ENCODE peak calls at places on chromosome 5, in ten cellular contexts. N, X, Z, Y, M, O, T, J, R and G are unnamed samples. For H3K36me3, the result is how much of the 10 kb centered on the place peaks cover.

GRCh38 chr5:138240690-138241385 is 27.7 kb upstream of the CDC23 start:
- DNase-seq in N (no peak), Z (no peak), O (no peak), T (no peak), M (no peak), J (no peak), R (no peak), Y (no peak), X (no peak), G (no peak)

GRCh38 chr5:176167800-176168199 is 70.4 kb upstream of the SIMC1 start:
- DNase-seq in T (no peak), X (no peak), R (no peak), O (no peak), N (no peak), J (no peak), Y (no peak), M (no peak), Z (no peak), G (no peak)

GRCh38 chr5:91206734-91207133 is 176.4 kb downstream of the ARRDC3 start:
- DNase-seq in X (no peak), M (no peak), O (no peak), R (no peak), Y (no peak), J (no peak), Z (no peak), T (no peak), N (no peak), G (no peak)

GRCh38 chr5:103424008-103424407 is 138.6 kb downstream of the NUDT12 start:
- DNase-seq in O (no peak), Y (no peak), T (no peak), N (no peak), X (no peak), R (no peak), J (no peak), M (no peak), Z (no peak), G (no peak)

GRCh38 chr5:138637256-138637655 is 62.1 kb upstream of the HSPA9 start:
- DNase-seq in Z (no peak), J (no peak), Y (no peak), M (no peak), N (no peak), X (no peak), O (no peak), R (no peak), T (no peak), G (no peak)

GRCh38 chr5:435961-436640 is 6.9 kb upstream of the EXOC3 start:
- DNase-seq in O (no peak), Z (no peak), R (no peak), M (peak), J (peak), Y (no peak), X (no peak), N (no peak), T (no peak), G (no peak)

GRCh38 chr5:8057764-8058163 is 188.8 kb downstream of the MTRR start:
- DNase-seq in O (no peak), T (no peak), R (no peak), M (no peak), N (peak), Y (no peak), X (peak), J (no peak), Z (no peak), G (no peak)

GRCh38 chr5:177474845-177475562 is 1.6 kb upstream of the DBN1 start:
- DNase-seq in O (no peak), R (no peak), N (no peak), Y (no peak), X (no peak), J (no peak), M (no peak), Z (no peak), T (no peak), G (no peak)

DNA sequence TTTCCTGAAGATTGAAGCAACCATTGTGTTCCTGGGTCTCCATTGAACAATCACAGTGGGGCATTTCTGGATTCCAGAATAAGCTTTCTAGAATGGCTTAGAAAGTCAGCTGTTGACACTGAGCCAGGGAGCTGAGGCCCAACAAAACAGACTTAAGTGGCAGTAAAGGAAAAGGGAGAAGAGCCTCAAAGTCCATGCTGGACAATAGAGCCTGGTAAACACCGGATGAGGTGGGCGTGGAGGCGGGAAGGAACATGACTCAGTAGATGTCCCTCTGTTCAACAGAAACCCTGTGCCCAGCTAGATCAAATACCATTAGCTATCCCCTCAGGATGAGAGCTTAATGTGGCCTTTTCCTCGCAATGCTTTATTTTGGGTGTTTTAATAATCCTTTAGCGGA is 14.7 kb downstream of the SPARC start:
- DNase-seq in Z (peak), T (peak), J (no peak), X (no peak), O (no peak), Y (no peak), N (no peak), M (no peak), R (no peak), G (peak)
- H3K36me3 ChIP-seq in Z (under half), T (under half), J (under half), X (under half), O (half or more), Y (under half), N (under half), M (under half), R (under half), G (half or more)

GRCh38 chr5:81834021-81834660 is 83.2 kb upstream of the SSBP2 start:
- DNase-seq in J (no peak), M (no peak), R (no peak), N (no peak), T (no peak), O (no peak), Z (no peak), X (no peak), Y (no peak), G (no peak)

GRCh38 chr5:81838307-81838906 is 87.5 kb upstream of the SSBP2 start:
- DNase-seq in T (peak), X (no peak), O (no peak), R (no peak), Y (peak), Z (no peak), J (no peak), N (no peak), M (no peak), G (no peak)

GRCh38 chr5:81835813-81836458 is 85.0 kb upstream of the SSBP2 start:
- DNase-seq in Z (peak), T (no peak), N (no peak), M (no peak), X (no peak), J (no peak), Y (no peak), O (no peak), R (no peak), G (no peak)

GRCh38 chr5:81842795-81843377 is 92.0 kb upstream of the SSBP2 start:
- DNase-seq in N (no peak), J (no peak), T (peak), M (no peak), R (no peak), O (no peak), Y (no peak), X (no peak), Z (peak), G (no peak)

DNA sequence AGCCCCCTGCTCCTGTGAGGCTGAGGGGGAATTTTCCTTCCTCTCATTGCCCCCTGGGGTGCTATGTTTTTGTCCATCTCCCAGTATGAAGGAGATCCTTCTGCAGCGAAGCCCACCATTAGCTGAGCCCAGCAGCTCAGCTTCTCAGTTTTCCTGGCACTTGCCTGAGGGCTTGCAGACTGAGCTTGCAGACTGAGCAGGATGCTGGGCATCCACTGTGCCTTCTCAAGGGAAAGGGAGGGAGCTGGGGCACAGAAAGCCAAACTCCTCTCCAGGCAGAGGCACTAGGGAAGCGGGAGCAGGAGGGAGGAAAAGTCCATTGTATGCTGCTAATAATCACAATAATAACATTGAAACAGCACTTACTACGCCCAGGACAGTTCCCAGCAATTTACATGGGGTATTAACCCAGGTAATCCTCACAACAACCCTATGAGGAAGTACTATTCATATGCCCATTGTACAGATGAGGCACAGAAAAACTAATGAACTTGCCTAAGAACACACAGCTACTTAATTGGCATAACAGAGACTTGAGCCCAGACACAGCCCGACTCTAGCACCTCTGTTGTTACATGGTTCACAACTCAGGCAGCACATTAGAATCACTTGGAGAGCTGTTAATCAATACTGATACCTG is 86.9 kb upstream of the SSBP2 start:
- DNase-seq in O (no peak), X (no peak), N (no peak), M (no peak), T (no peak), Z (no peak), J (no peak), Y (no peak), R (no peak), G (no peak)
- TF ChIP-seq POLR2A in O (no peak), X (no peak), N (no peak), M (no peak), T (no peak), Z (no peak), J (no peak), Y (no peak), R (no peak), G (no peak)

GRCh38 chr5:159801303-159801702 is 115.0 kb upstream of the ADRA1B start:
- DNase-seq in X (no peak), T (no peak), M (no peak), Y (no peak), N (no peak), O (no peak), R (no peak), Z (no peak), J (no peak), G (no peak)

GRCh38 chr5:159797566-159797965 is 118.7 kb upstream of the ADRA1B start:
- DNase-seq in X (no peak), J (no peak), R (no peak), Z (no peak), N (no peak), M (no peak), T (no peak), Y (no peak), O (no peak), G (no peak)

GRCh38 chr5:159802661-159803060 is 113.6 kb upstream of the ADRA1B start:
- DNase-seq in N (no peak), J (no peak), Z (no peak), X (no peak), T (no peak), Y (no peak), R (no peak), M (no peak), O (no peak), G (no peak)

GRCh38 chr5:159800131-159800830 is 116.0 kb upstream of the ADRA1B start:
- DNase-seq in R (no peak), T (no peak), M (no peak), J (no peak), O (no peak), N (no peak), X (no peak), Z (no peak), Y (no peak), G (no peak)

DNA sequence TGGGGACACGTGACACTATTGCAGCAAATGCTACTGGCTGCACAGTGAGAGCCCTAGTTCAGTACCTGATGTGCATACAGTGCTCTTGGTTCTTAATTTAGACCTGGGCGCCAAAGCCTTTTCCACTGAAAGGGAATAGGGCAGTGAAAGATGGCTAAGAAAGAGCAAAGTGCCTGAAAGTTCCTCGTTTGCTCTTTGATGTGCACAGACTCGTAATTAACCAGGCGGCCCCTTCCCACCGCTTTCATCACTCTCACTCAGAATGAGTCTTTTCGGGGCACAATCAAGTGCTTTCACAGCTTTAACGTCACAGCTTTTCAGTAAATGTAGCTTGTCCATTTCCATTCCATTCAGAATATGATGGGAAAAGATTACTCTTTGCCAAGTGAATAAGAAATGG is 116.6 kb upstream of the ADRA1B start:
- DNase-seq in T (no peak), X (no peak), M (no peak), J (no peak), R (no peak), Y (no peak), N (no peak), Z (no peak), O (no peak), G (no peak)
- H3K36me3 ChIP-seq in T (under half), X (under half), M (under half), J (under half), R (under half), Y (under half), N (under half), Z (under half), O (under half), G (under half)

GRCh38 chr5:14187660-14188059 is 44.5 kb downstream of the TRIO start:
- DNase-seq in X (no peak), N (no peak), Z (no peak), T (no peak), J (no peak), R (no peak), O (no peak), Y (no peak), M (no peak), G (no peak)

GRCh38 chr5:14185336-14186131 is 42.4 kb downstream of the TRIO start:
- DNase-seq in M (no peak), R (no peak), Z (no peak), T (no peak), X (no peak), N (no peak), J (no peak), O (no peak), Y (no peak), G (no peak)

GRCh38 chr5:14184725-14185124 is 41.6 kb downstream of the TRIO start:
- DNase-seq in J (no peak), T (no peak), M (no peak), Z (no peak), Y (no peak), R (no peak), X (no peak), O (no peak), N (no peak), G (no peak)

GRCh38 chr5:14187157-14187556 is 44.0 kb downstream of the TRIO start:
- DNase-seq in R (no peak), Z (no peak), M (no peak), N (no peak), T (no peak), J (no peak), O (no peak), X (no peak), Y (no peak), G (no peak)

DNA sequence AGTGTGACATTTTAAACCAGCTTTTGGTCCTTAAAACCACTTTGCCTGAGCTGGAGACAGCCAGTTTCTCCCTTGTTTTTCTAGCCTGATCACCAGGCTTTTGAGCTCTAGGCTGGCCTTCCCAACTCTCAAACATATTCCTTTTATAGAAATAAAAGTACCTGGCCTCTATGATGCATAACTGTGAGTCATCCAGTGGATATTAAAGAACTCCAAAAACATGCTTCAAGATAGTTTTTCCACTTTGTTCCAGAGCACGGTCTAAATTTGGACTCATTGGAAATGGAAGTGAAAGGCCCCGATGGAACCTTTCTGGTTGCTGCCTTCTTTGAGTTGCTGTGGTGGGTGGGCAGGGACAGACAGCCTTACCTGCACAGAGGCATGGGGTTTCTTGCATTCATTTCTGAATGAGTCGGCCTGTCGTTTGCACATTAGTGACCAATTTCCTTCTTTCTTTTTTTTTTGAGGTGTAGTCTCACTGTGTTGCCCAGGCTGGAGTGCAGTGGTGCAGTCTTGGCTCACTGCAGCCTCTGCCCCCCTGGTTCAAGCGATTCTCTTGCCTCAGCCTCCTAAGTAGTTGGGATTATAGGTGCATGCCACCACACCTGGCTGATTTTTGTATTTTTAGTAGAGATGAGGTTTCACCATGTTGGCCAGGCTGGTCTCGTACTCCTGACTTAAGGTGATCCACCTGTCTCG is 43.1 kb downstream of the TRIO start:
- DNase-seq in R (no peak), N (no peak), Z (no peak), O (no peak), Y (no peak), X (no peak), J (no peak), M (no peak), T (no peak), G (no peak)
- TF ChIP-seq POLR2A in R (no peak), N (no peak), Z (no peak), O (no peak), Y (no peak), X (no peak), J (no peak), M (no peak), T (no peak), G (no peak)

GRCh38 chr5:147407094-147407681 is 102.7 kb downstream of the DPYSL3 start:
- DNase-seq in M (no peak), J (no peak), R (no peak), Z (no peak), T (no peak), O (no peak), Y (no peak), N (no peak), X (no peak), G (no peak)
- H3K36me3 ChIP-seq in M (under half), J (under half), R (under half), Z (under half), T (under half), O (under half), Y (under half), N (under half), X (under half), G (under half)

DNA sequence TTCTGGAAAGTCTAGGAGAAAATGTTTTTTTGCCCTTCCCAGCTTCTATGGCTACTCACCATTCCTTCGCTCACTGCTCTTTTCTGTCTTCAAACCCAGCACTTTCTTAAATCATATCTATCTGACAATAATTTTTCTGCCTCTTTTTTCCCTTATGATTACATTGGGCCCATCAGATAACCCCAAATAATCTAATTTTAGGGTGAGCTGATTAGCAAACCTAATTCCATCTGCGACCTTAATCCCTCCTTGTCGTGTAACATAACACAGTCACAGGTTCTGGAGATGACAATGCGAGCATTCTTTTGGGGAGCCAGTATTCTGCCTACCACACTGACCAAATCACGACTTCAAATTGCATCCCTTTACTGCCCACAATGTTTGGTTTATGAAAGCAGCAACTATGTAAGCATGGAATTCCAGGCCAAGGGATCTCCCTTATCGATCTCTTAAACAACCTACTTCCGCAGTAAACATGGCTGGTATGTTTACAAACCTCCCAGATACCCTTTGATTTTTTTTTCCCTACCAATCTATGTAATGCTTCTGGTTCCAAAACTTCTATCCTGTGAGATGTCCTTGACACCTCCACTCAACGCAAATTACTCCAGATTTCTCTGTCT is 2122.2 kb downstream of the MAT2B start:
- DNase-seq in R (no peak), O (no peak), T (no peak), X (no peak), Y (no peak), M (peak), Z (no peak), N (no peak), J (no peak), G (no peak)
- TF ChIP-seq POLR2A in R (no peak), O (no peak), T (no peak), X (no peak), Y (no peak), M (no peak), Z (no peak), N (no peak), J (no peak), G (no peak)

GRCh38 chr5:37034955-37035354 is 158.4 kb downstream of the NIPBL start:
- DNase-seq in Z (no peak), J (no peak), M (no peak), N (no peak), Y (no peak), R (no peak), O (no peak), T (no peak), X (no peak), G (no peak)

GRCh38 chr5:37028910-37029309 is 152.3 kb downstream of the NIPBL start:
- DNase-seq in X (no peak), M (no peak), N (no peak), R (no peak), J (no peak), Y (no peak), Z (no peak), T (no peak), O (no peak), G (no peak)

GRCh38 chr5:37029436-37029835 is 152.9 kb downstream of the NIPBL start:
- DNase-seq in O (no peak), N (no peak), T (no peak), M (no peak), Z (no peak), J (no peak), R (no peak), X (no peak), Y (no peak), G (no peak)
- H3K36me3 ChIP-seq in O (half or more), N (under half), T (under half), M (under half), Z (under half), J (half or more), R (under half), X (under half), Y (under half), G (half or more)

GRCh38 chr5:163505475-163506457 is at the start of gene MAT2B:
- DNase-seq in M (peak), T (peak), J (peak), N (peak), R (peak), O (peak), X (peak), Z (peak), Y (peak), G (peak)

GRCh38 chr5:163506726-163507125 is 1.3 kb downstream of the MAT2B start:
- DNase-seq in N (no peak), O (no peak), Z (no peak), R (no peak), T (no peak), J (no peak), M (no peak), Y (no peak), X (no peak), G (no peak)

GRCh38 chr5:163505049-163505474 is 357 bp upstream of the MAT2B start:
- DNase-seq in R (no peak), O (no peak), Y (no peak), J (no peak), N (no peak), X (no peak), T (no peak), Z (no peak), M (no peak), G (peak)

GRCh38 chr5:163509288-163510040 is 4.0 kb downstream of the MAT2B start:
- DNase-seq in Z (peak), N (no peak), Y (no peak), X (peak), T (no peak), O (peak), M (peak), J (no peak), R (no peak), G (no peak)

GRCh38 chr5:163508753-163509152 is 3.3 kb downstream of the MAT2B start:
- DNase-seq in O (no peak), M (no peak), X (no peak), R (no peak), J (no peak), Y (no peak), N (no peak), Z (no peak), T (no peak), G (no peak)
- TF ChIP-seq POLR2A in O (no peak), M (no peak), X (no peak), R (no peak), J (no peak), Y (no peak), N (no peak), Z (no peak), T (no peak), G (no peak)